ENCODE peak calls at places on chromosome 4, in four cellular contexts. C, D, Q and I are unnamed samples.

GRCh38 chr4:124454772-124455270 is 257.7 kb downstream of the ANKRD50 start:
- DNase-seq in C (no peak), D (no peak), Q (no peak), I (no peak)

GRCh38 chr4:20589436-20589835 is 110.8 kb upstream of the PACRGL start:
- DNase-seq in C (no peak), D (no peak), Q (no peak), I (no peak)

GRCh38 chr4:104747635-104748034 is 252.9 kb upstream of the CXXC4 start:
- DNase-seq in C (no peak), D (no peak), Q (no peak), I (no peak)

GRCh38 chr4:49002931-49003330 is 16.9 kb downstream of the CWH43 start:
- DNase-seq in C (no peak), D (no peak), Q (no peak), I (no peak)

GRCh38 chr4:1174941-1175634 is 2.7 kb upstream of the SPON2 start:
- DNase-seq in C (no peak), D (no peak), Q (no peak), I (no peak)

GRCh38 chr4:1682860-1683259 is 1.3 kb downstream of the FAM53A start:
- DNase-seq in C (no peak), D (no peak), Q (no peak), I (no peak)

GRCh38 chr4:168527560-168527959 is 30.7 kb downstream of the PALLD start:
- DNase-seq in C (no peak), D (no peak), Q (no peak), I (no peak)

GRCh38 chr4:146417822-146418221 is 103.9 kb downstream of the SLC10A7 start:
- DNase-seq in C (no peak), D (no peak), Q (no peak), I (no peak)

GRCh38 chr4:176123710-176124407 is 58.2 kb downstream of the WDR17 start:
- DNase-seq in C (no peak), D (no peak), Q (no peak), I (no peak)

GRCh38 chr4:177696438-177696966 is 254.3 kb upstream of the AGA start:
- DNase-seq in C (no peak), D (no peak), Q (no peak), I (no peak)

GRCh38 chr4:127533028-127533700 is 99.6 kb upstream of the INTU start:
- DNase-seq in C (no peak), D (no peak), Q (peak; percentile 60), I (no peak)

GRCh38 chr4:10727140-10727880 is 42.7 kb upstream of the CLNK start:
- DNase-seq in C (no peak), D (no peak), Q (no peak), I (no peak)

GRCh38 chr4:95165926-95166524 is 382.7 kb downstream of the UNC5C start:
- DNase-seq in C (peak; percentile 1), D (peak; percentile 66), Q (peak; percentile 52), I (peak; percentile 21)

GRCh38 chr4:139656614-139657486 is 8.8 kb upstream of the MGST2 start:
- DNase-seq in C (peak; percentile 20), D (peak; percentile 68), Q (peak; percentile 68), I (peak; percentile 43)

GRCh38 chr4:164614999-164615398 is 138.9 kb upstream of the SMIM31 start:
- DNase-seq in C (no peak), D (no peak), Q (no peak), I (no peak)

GRCh38 chr4:183657564-183657963 is 1.4 kb downstream of the RWDD4 start:
- DNase-seq in C (no peak), D (no peak), Q (no peak), I (no peak)

GRCh38 chr4:69763233-69763632 is 2.8 kb upstream of the SULT1B1 start:
- DNase-seq in C (no peak), D (no peak), Q (no peak), I (no peak)

GRCh38 chr4:121960801-121961200 is 8.9 kb upstream of the TRPC3 start:
- DNase-seq in C (no peak), D (no peak), Q (no peak), I (no peak)

GRCh38 chr4:168021666-168022065 is 70.7 kb upstream of the ANXA10 start:
- DNase-seq in C (no peak), D (no peak), Q (no peak), I (no peak)

GRCh38 chr4:122747883-122748282 is 15.4 kb downstream of the BBS12 start:
- DNase-seq in C (no peak), D (no peak), Q (no peak), I (no peak)

GRCh38 chr4:153205028-153205648 is 895 bp downstream of the TRIM2 start:
- DNase-seq in C (no peak), D (no peak), Q (no peak), I (no peak)

GRCh38 chr4:8818063-8818881 is 53.4 kb downstream of the HMX1 start:
- DNase-seq in C (no peak), D (no peak), Q (peak; percentile 30), I (no peak)